ENCODE peak calls at places on chromosomes 4 and X, in eight cellular contexts. Q, S, E, O, Y, W, F and Z are unnamed samples.

GRCh38 chr4:154686838-154687237 is 57.0 kb upstream of the LRAT start:
- DNase-seq in Q (no peak), S (no peak), E (no peak), O (peak; percentile 1), Y (no peak), W (no peak), F (no peak), Z (no peak)

GRCh38 chrX:92232182-92232581 is 453.0 kb downstream of the PCDH11X start:
- DNase-seq in Q (no peak), S (no peak), E (no peak), O (no peak), Y (no peak), W (no peak), F (no peak), Z (peak; percentile 12)

GRCh38 chr4:57504139-57504538 is 394.0 kb upstream of the IGFBP7 start:
- DNase-seq in Q (no peak), S (no peak), E (no peak), O (no peak), Y (no peak), W (peak; percentile 56), F (no peak), Z (no peak)

GRCh38 chr4:76495166-76495565 is 60.1 kb downstream of the SHROOM3 start:
- DNase-seq in Q (no peak), S (no peak), E (no peak), O (no peak), Y (no peak), W (no peak), F (no peak), Z (no peak)

GRCh38 chrX:132622130-132622529 is 133.3 kb upstream of the MBNL3 start:
- DNase-seq in Q (peak; percentile 34), S (no peak), E (no peak), O (no peak), Y (peak; percentile 37), W (no peak), F (no peak), Z (no peak)

GRCh38 chrX:14922437-14922836 is 49.2 kb downstream of the MOSPD2 start:
- DNase-seq in Q (peak; percentile 33), S (no peak), E (no peak), O (no peak), Y (no peak), W (no peak), F (no peak), Z (no peak)

GRCh38 chrX:70439016-70439415 is 5.6 kb upstream of the DLG3 start:
- DNase-seq in Q (no peak), S (no peak), E (no peak), O (no peak), Y (no peak), W (no peak), F (no peak), Z (no peak)

GRCh38 chrX:1903380-1903935 is 288.6 kb downstream of the ASMT start:
- DNase-seq in Q (peak; percentile 66), S (no peak), E (no peak), O (peak; percentile 76), Y (no peak), W (no peak), F (no peak), Z (no peak)

GRCh38 chr4:121989715-121990114 is 37.9 kb upstream of the TRPC3 start:
- DNase-seq in Q (no peak), S (no peak), E (no peak), O (no peak), Y (peak; percentile 24), W (no peak), F (no peak), Z (no peak)